ENCODE peak calls at places on chromosomes 7 and 10, in seven cellular contexts. Z is fibroblast of lung, A is A549, T is psoas muscle, X is mammary epithelial cell, P is fibroblast of the aortic adventitia, W is AG04449. C is an unnamed sample.

GRCh38 chr7:91239171-91239604 is 25.0 kb upstream of the FZD1 start:
- DNase-seq in Z (peak; percentile 97), A (no peak), W (no peak), P (peak; percentile 85), X (peak; percentile 65), T (no peak), C (no peak)

GRCh38 chr10:90326498-90327267 is 531.2 kb downstream of the HTR7 start:
- DNase-seq in T (no peak), A (no peak), W (peak; percentile 29), Z (peak; percentile 82), P (peak; percentile 47), X (peak; percentile 71), C (no peak)

GRCh38 chr7:84245831-84246230 is 51.2 kb upstream of the SEMA3A start:
- DNase-seq in A (no peak), Z (no peak), P (no peak), X (no peak), T (no peak), W (no peak), C (no peak)

GRCh38 chr10:119537953-119538630 is 4.4 kb downstream of the RGS10 start:
- DNase-seq in Z (no peak), X (no peak), P (no peak), A (no peak), W (no peak), T (no peak), C (no peak)

GRCh38 chr7:68511281-68511680 is 1087.0 kb upstream of the AUTS2 start:
- DNase-seq in P (no peak), A (no peak), X (no peak), Z (peak; percentile 39), T (no peak), W (no peak), C (peak; percentile 66)

GRCh38 chr7:116786791-116787443 is 75.5 kb upstream of the CAPZA2 start:
- DNase-seq in A (no peak), Z (no peak), X (peak; percentile 70), W (no peak), P (peak; percentile 47), T (no peak), C (no peak)

GRCh38 chr10:88651131-88651541 is 13.1 kb upstream of the LIPF start:
- DNase-seq in P (peak; percentile 97), A (peak; percentile 15), X (peak; percentile 77), W (peak; percentile 71), T (no peak), Z (peak; percentile 92), C (no peak)

GRCh38 chr7:133310232-133310852 is 57.5 kb downstream of the EXOC4 start:
- DNase-seq in P (peak; percentile 36), T (no peak), W (no peak), X (no peak), Z (peak; percentile 31), A (no peak), C (no peak)

GRCh38 chr10:73601486-73601921 is 10.4 kb upstream of the USP54 start:
- DNase-seq in P (no peak), A (no peak), X (peak; percentile 88), W (no peak), Z (peak; percentile 72), T (no peak), C (no peak)

GRCh38 chr10:129531195-129531968 is 64.3 kb downstream of the MGMT start:
- DNase-seq in Z (peak; percentile 79), A (no peak), W (peak; percentile 23), X (no peak), T (no peak), P (peak; percentile 64), C (no peak)

GRCh38 chr10:79458483-79458882 is 13.1 kb upstream of the ZCCHC24 start:
- DNase-seq in W (no peak), T (no peak), P (no peak), Z (no peak), X (no peak), A (no peak), C (no peak)

GRCh38 chr7:47417122-47417480 is 164.8 kb downstream of the TNS3 start:
- DNase-seq in Z (no peak), T (no peak), W (no peak), X (no peak), P (no peak), A (no peak), C (no peak)

GRCh38 chr10:57716884-57717283 is 550.8 kb downstream of the IPMK start:
- DNase-seq in P (peak; percentile 50), A (no peak), T (no peak), W (no peak), X (peak; percentile 45), Z (peak; percentile 32), C (no peak)

GRCh38 chr7:136677456-136678365 is 190.7 kb upstream of the CHRM2 start:
- DNase-seq in Z (peak; percentile 63), W (no peak), A (no peak), T (no peak), P (peak; percentile 6), X (peak; percentile 65), C (no peak)

GRCh38 chr7:40763319-40764287 is 628.8 kb downstream of the SUGCT start:
- DNase-seq in W (peak; percentile 83), A (no peak), Z (peak; percentile 64), T (no peak), P (peak; percentile 55), X (no peak), C (no peak)

GRCh38 chr7:91112902-91113321 is 151.3 kb upstream of the FZD1 start:
- DNase-seq in A (no peak), P (peak; percentile 42), Z (peak; percentile 59), T (no peak), W (peak; percentile 67), X (no peak), C (no peak)

GRCh38 chr10:132418520-132419416 is 21.8 kb downstream of the PWWP2B start:
- DNase-seq in Z (no peak), T (no peak), A (peak; percentile 68), W (no peak), X (no peak), P (peak; percentile 7), C (no peak)

GRCh38 chr7:94907420-94908203 is at the start of gene PPP1R9A:
- DNase-seq in A (peak; percentile 72), P (no peak), W (no peak), X (no peak), T (peak; percentile 40), Z (peak; percentile 44), C (no peak)

DNA sequence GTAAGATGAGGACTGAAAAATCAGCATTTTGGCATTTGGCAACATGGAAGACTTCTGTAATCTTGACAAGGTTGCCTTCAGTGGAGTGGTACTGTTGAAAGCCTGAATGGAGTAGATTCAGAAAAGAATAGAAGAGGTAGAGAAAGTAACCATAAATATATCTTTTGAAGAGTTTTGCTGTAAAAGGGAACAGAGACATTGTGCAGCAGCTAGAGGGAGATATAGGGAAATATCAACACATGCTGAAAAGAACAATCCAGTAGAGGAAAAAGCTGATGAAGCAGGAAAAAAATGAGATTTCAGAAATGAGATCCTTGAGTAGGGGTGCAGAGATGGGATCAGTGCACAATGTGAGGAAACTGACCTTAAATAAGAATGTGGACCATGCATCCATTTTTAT is 60.0 kb downstream of the RAPGEF5 start:
- DNase-seq in Z (no peak), X (no peak), A (no peak), T (no peak), W (no peak), P (peak; percentile 36), C (no peak)
- TF ChIP-seq CTCF in Z (peak; percentile 32), X (peak; percentile 47), A (no peak), T (no peak), W (no peak), P (peak; percentile 31), C (peak; percentile 16)

GRCh38 chr7:155228894-155229293 is 68.8 kb upstream of the INSIG1 start:
- DNase-seq in A (no peak), Z (no peak), P (no peak), X (no peak), W (no peak), T (no peak), C (no peak)
- TF ChIP-seq CTCF in A (no peak), Z (no peak), P (no peak), X (no peak), W (no peak), T (no peak), C (no peak)

DNA sequence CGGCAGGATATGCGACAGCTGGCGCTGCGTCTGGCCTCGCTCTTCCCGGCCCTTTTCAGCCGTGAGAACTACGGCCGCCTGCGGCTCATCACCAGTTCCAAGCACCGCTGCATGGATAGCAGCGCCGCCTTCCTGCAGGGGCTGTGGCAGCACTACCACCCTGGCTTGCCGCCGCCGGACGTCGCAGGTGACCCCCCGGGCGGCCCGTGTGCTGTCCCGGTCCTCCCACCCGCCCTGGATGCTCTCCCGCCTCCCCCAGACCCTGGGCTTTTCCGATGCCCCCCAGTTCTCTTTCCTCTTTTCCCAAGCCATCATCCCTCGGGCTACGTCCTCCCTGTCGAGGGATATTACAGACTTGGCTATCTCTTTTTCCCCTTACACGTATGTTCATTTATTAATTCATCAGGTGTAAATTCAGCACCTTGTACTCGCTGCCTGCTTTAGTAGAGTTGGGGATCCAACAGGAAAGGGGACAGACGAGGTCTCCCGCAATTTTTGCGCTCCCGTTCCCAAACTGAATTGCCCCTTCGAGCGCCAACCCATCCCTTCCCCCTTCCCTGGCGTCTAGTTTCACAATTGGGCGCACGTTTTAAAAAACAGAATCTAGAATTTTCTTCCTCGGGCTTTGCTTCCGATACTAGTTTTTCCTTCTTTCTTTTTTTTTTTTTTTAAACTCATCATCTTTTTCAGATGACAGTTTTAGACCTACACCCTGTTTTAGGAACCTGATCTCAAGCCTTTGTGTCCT is 847 bp downstream of the MINPP1 start:
- DNase-seq in X (peak; percentile 59), T (no peak), W (no peak), A (peak; percentile 65), Z (peak; percentile 53), P (peak; percentile 39), C (no peak)
- TF ChIP-seq CTCF in X (peak; percentile 82), T (peak; percentile 47), W (peak; percentile 77), A (peak; percentile 65), Z (peak; percentile 64), P (peak; percentile 67), C (peak; percentile 68)

DNA sequence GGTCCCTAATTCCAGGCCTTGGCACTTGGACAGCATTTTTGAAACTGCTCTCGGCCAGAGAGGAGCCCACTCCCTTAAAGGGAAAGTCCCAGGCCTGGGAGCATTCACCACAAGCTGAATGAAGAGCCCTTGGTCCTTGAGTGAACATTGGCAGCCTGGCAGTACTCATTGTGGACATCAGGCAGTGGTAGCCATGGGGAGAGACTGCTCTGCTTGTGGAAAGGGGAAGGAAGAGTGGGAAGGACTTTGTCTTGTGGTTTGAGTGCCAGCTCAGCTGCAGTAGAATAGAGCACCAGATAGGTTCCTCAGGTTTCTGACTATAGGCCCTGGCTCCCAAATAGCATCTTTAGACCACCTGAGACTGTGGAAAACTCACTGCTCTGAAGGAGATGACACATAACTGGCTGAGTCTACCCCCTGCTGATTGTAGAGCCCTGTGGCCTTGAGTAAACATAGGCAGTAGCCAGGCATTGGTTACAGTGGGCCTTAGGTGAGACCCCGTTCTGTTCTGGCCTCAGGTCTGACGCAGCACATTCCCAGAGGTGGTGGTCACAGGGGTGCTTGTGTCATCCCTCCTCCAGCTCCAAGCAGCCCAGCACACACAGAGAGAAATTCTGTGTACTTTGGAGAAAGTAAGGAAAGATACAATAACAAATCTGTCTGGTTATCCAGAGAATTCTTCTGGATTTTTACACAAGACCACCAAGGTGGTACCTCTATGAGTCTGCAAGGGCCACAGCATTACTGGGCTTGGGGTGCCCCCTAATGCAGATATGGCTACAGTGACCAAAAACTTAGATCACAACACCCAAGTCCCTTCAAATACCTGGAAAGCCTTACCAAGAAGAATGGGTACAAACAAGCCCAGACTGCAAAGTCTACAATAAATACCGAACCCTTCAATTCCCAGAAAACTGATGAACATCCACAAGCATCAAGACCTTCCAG is 153.8 kb downstream of the GNAI1 start:
- DNase-seq in W (no peak), T (no peak), X (no peak), Z (peak; percentile 94), P (peak; percentile 13), A (no peak), C (no peak)
- TF ChIP-seq CTCF in W (no peak), T (peak; percentile 18), X (no peak), Z (peak; percentile 8), P (no peak), A (peak; percentile 48), C (peak; percentile 52)

C was measured in osteocyte.